ENCODE peak calls at places on chromosomes 6 and 20, in ten cellular contexts. B is mucosa of descending colon, D is uterus, M is HTR-8/SVneo, N is germinal center, O is NAMALWA, H is heart left ventricle, G is AG08395, T is epithelial cell of proximal tubule, R is M059J. S is an unnamed sample.

GRCh38 chr6:122839477-122839876 is 50.4 kb downstream of the SMPDL3A start:
- DNase-seq in D (peak), O (peak), R (peak), N (peak), G (peak), T (peak), B (peak), M (peak), H (peak), S (peak)

GRCh38 chr20:2451939-2452732 is 18.5 kb downstream of the SNRPB start:
- DNase-seq in H (peak), D (peak), B (peak), M (peak), R (peak), T (no peak), O (peak), G (peak), N (peak), S (peak)

GRCh38 chr6:149859938-149860337 is 4.2 kb downstream of the LRP11 start:
- DNase-seq in G (no peak), M (no peak), R (no peak), H (no peak), O (no peak), N (no peak), D (no peak), T (no peak), B (no peak), S (no peak)

GRCh38 chr6:160505970-160506369 is 157.8 kb downstream of the SLC22A3 start:
- DNase-seq in N (no peak), G (no peak), D (no peak), H (no peak), O (no peak), M (no peak), R (peak), T (no peak), B (no peak), S (no peak)

GRCh38 chr6:28741363-28741762 is 182.4 kb downstream of the TRIM27 start:
- DNase-seq in D (no peak), H (no peak), O (no peak), M (no peak), N (no peak), R (no peak), B (no peak), T (no peak), G (no peak), S (no peak)

GRCh38 chr6:38508894-38509293 is 130.8 kb downstream of the BTBD9 start:
- DNase-seq in R (peak), M (no peak), T (no peak), O (no peak), N (no peak), B (no peak), D (no peak), G (no peak), H (no peak), S (no peak)

GRCh38 chr20:4896119-4896700 is 105.1 kb downstream of the SLC23A2 start:
- DNase-seq in N (no peak), M (no peak), T (no peak), O (no peak), G (no peak), D (no peak), H (no peak), R (no peak), B (no peak), S (peak)

GRCh38 chr6:47047479-47048411 is 5.6 kb upstream of the ADGRF1 start:
- DNase-seq in M (peak), B (peak), H (peak), D (peak), O (peak), N (peak), G (peak), R (peak), T (no peak), S (peak)

GRCh38 chr6:37236921-37237320 is 20.7 kb upstream of the TBC1D22B start:
- DNase-seq in R (peak), N (no peak), M (no peak), G (no peak), D (no peak), O (no peak), H (no peak), T (no peak), B (no peak), S (no peak)

GRCh38 chr20:57103146-57103800 is 163.2 kb downstream of the BMP7 start:
- DNase-seq in O (no peak), B (no peak), D (no peak), G (no peak), R (no peak), N (no peak), M (no peak), T (no peak), H (no peak), S (no peak)

GRCh38 chr6:44737829-44738528 is 350.5 kb downstream of the CDC5L start:
- DNase-seq in O (no peak), B (no peak), D (no peak), T (no peak), N (no peak), R (no peak), M (no peak), G (no peak), H (no peak), S (no peak)

S was measured in right atrium auricular region.